ENCODE peak calls at places on chromosomes 1 and 21, in nine cellular contexts. One of them, this sample, is unnamed.

GRCh38 chr1:32474954-32475353 is 10.1 kb downstream of the ZBTB8B start:
- DNase-seq in dorsolateral prefrontal cortex: no peak
- DNase-seq in fibroblast of villous mesenchyme: no peak
- DNase-seq in fibroblast of the aortic adventitia: no peak
- DNase-seq in endothelial cell: no peak
- DNase-seq in GM12865: no peak
- DNase-seq in OCI-LY7: no peak
- DNase-seq in astrocyte of the spinal cord: no peak
- DNase-seq in GM10248: no peak
- DNase-seq in this sample: no peak

GRCh38 chr1:49346767-49347349 is 570.2 kb upstream of the BEND5 start:
- DNase-seq in endothelial cell: no peak
- DNase-seq in fibroblast of villous mesenchyme: no peak
- DNase-seq in dorsolateral prefrontal cortex: no peak
- DNase-seq in OCI-LY7: no peak
- DNase-seq in GM10248: no peak
- DNase-seq in astrocyte of the spinal cord: no peak
- DNase-seq in GM12865: no peak
- DNase-seq in fibroblast of the aortic adventitia: no peak
- DNase-seq in this sample: no peak

GRCh38 chr1:39332828-39333227 is 128.3 kb downstream of the MACF1 start:
- DNase-seq in endothelial cell: no peak
- DNase-seq in OCI-LY7: no peak
- DNase-seq in dorsolateral prefrontal cortex: no peak
- DNase-seq in GM12865: no peak
- DNase-seq in fibroblast of villous mesenchyme: no peak
- DNase-seq in GM10248: no peak
- DNase-seq in astrocyte of the spinal cord: no peak
- DNase-seq in fibroblast of the aortic adventitia: no peak
- DNase-seq in this sample: no peak

GRCh38 chr1:38119000-38119399 is 72.4 kb upstream of the POU3F1 start:
- DNase-seq in astrocyte of the spinal cord: no peak
- DNase-seq in fibroblast of villous mesenchyme: no peak
- DNase-seq in dorsolateral prefrontal cortex: no peak
- DNase-seq in OCI-LY7: no peak
- DNase-seq in GM10248: no peak
- DNase-seq in endothelial cell: no peak
- DNase-seq in GM12865: no peak
- DNase-seq in fibroblast of the aortic adventitia: no peak
- DNase-seq in this sample: peak

GRCh38 chr1:27569088-27569459 is 34.9 kb downstream of the AHDC1 start:
- DNase-seq in fibroblast of the aortic adventitia: no peak
- DNase-seq in GM12865: no peak
- DNase-seq in astrocyte of the spinal cord: no peak
- DNase-seq in endothelial cell: no peak
- DNase-seq in dorsolateral prefrontal cortex: no peak
- DNase-seq in fibroblast of villous mesenchyme: no peak
- DNase-seq in GM10248: no peak
- DNase-seq in OCI-LY7: no peak
- DNase-seq in this sample: no peak

GRCh38 chr21:32687946-32688345 is 39.9 kb downstream of the SYNJ1 start:
- DNase-seq in astrocyte of the spinal cord: no peak
- DNase-seq in dorsolateral prefrontal cortex: no peak
- DNase-seq in fibroblast of villous mesenchyme: no peak
- DNase-seq in fibroblast of the aortic adventitia: no peak
- DNase-seq in endothelial cell: no peak
- DNase-seq in OCI-LY7: peak
- DNase-seq in GM12865: peak
- DNase-seq in GM10248: no peak
- DNase-seq in this sample: no peak

GRCh38 chr21:21213297-21213696 is 215.1 kb downstream of the NCAM2 start:
- DNase-seq in GM10248: no peak
- DNase-seq in fibroblast of villous mesenchyme: no peak
- DNase-seq in fibroblast of the aortic adventitia: peak
- DNase-seq in GM12865: no peak
- DNase-seq in OCI-LY7: no peak
- DNase-seq in endothelial cell: no peak
- DNase-seq in dorsolateral prefrontal cortex: no peak
- DNase-seq in astrocyte of the spinal cord: no peak
- DNase-seq in this sample: no peak

GRCh38 chr1:218254296-218254918 is 30.7 kb upstream of the RRP15 start:
- DNase-seq in GM12865: no peak
- DNase-seq in GM10248: no peak
- DNase-seq in fibroblast of villous mesenchyme: no peak
- DNase-seq in OCI-LY7: no peak
- DNase-seq in astrocyte of the spinal cord: no peak
- DNase-seq in fibroblast of the aortic adventitia: no peak
- DNase-seq in endothelial cell: no peak
- DNase-seq in dorsolateral prefrontal cortex: no peak
- DNase-seq in this sample: no peak

DNA sequence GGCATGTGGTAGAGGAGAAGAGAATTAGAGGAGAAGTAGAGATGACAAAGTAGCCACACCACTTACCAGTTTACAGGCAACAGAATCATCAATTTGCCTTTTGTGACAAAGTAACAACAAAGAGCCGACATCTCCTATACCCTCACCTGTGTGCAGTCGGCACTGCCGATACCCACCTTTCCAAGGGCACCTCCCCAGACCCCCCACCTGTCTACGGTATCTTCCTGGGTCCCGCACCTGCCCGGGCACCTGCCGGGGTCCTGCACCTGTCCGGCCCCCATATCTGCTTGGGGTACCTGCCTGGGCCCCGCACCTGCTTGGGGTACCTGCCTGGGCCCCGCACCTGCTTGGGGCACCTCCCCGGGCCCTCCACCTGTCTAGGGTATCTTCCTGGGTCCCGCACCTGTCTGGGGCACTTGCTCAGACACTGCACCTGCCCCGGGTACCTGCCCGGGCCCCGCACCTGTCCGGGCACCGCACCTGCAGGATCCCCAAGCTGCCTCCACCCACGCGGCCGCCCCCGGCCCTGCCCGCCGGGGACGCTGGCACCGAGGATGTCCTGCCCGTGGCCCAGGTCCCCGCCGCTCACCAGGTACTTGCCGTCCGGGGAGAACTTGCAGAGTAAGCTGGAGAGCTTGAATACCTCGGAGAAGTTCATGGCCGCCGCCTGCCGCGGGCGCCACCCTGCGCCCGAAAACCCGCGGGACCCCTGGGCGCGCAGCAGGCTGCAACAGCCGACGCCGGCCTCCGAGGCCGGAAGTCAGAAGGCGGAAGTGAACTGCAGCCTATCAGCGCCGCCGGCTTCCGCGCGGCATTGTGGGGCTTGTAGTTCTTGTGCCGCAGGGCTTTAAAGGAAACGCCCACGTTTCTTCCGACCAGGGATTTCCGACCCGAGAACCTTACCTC is at the start of gene WRAP73:
- DNase-seq in OCI-LY7: peak
- DNase-seq in dorsolateral prefrontal cortex: peak
- DNase-seq in fibroblast of the aortic adventitia: peak
- DNase-seq in fibroblast of villous mesenchyme: peak
- DNase-seq in endothelial cell: peak
- DNase-seq in GM12865: peak
- DNase-seq in GM10248: peak
- DNase-seq in astrocyte of the spinal cord: peak
- DNase-seq in this sample: peak
- TF ChIP-seq CTCF in OCI-LY7: peak
- TF ChIP-seq CTCF in dorsolateral prefrontal cortex: peak
- TF ChIP-seq CTCF in fibroblast of the aortic adventitia: peak
- TF ChIP-seq CTCF in fibroblast of villous mesenchyme: peak
- TF ChIP-seq CTCF in endothelial cell: no peak
- TF ChIP-seq CTCF in GM12865: peak
- TF ChIP-seq CTCF in GM10248: no peak
- TF ChIP-seq CTCF in astrocyte of the spinal cord: no peak
- TF ChIP-seq CTCF in this sample: peak

GRCh38 chr1:7264101-7264500 is 478.8 kb downstream of the CAMTA1 start:
- DNase-seq in endothelial cell: no peak
- DNase-seq in fibroblast of villous mesenchyme: no peak
- DNase-seq in dorsolateral prefrontal cortex: no peak
- DNase-seq in GM10248: no peak
- DNase-seq in astrocyte of the spinal cord: no peak
- DNase-seq in OCI-LY7: no peak
- DNase-seq in fibroblast of the aortic adventitia: no peak
- DNase-seq in GM12865: no peak
- DNase-seq in this sample: no peak

GRCh38 chr1:7266561-7266960 is 481.3 kb downstream of the CAMTA1 start:
- DNase-seq in GM10248: no peak
- DNase-seq in astrocyte of the spinal cord: no peak
- DNase-seq in fibroblast of the aortic adventitia: no peak
- DNase-seq in endothelial cell: no peak
- DNase-seq in OCI-LY7: no peak
- DNase-seq in fibroblast of villous mesenchyme: no peak
- DNase-seq in dorsolateral prefrontal cortex: no peak
- DNase-seq in GM12865: no peak
- DNase-seq in this sample: no peak

GRCh38 chr1:7267493-7267892 is 482.2 kb downstream of the CAMTA1 start:
- DNase-seq in fibroblast of villous mesenchyme: peak
- DNase-seq in GM12865: no peak
- DNase-seq in GM10248: no peak
- DNase-seq in astrocyte of the spinal cord: peak
- DNase-seq in dorsolateral prefrontal cortex: peak
- DNase-seq in OCI-LY7: no peak
- DNase-seq in endothelial cell: no peak
- DNase-seq in fibroblast of the aortic adventitia: peak
- DNase-seq in this sample: no peak

GRCh38 chr1:7268983-7269382 is 483.7 kb downstream of the CAMTA1 start:
- DNase-seq in OCI-LY7: no peak
- DNase-seq in GM10248: no peak
- DNase-seq in GM12865: no peak
- DNase-seq in fibroblast of villous mesenchyme: no peak
- DNase-seq in astrocyte of the spinal cord: no peak
- DNase-seq in endothelial cell: no peak
- DNase-seq in dorsolateral prefrontal cortex: no peak
- DNase-seq in fibroblast of the aortic adventitia: no peak
- DNase-seq in this sample: no peak

GRCh38 chr1:7265771-7266371 is 480.6 kb downstream of the CAMTA1 start:
- DNase-seq in fibroblast of the aortic adventitia: peak
- DNase-seq in GM10248: no peak
- DNase-seq in fibroblast of villous mesenchyme: peak
- DNase-seq in astrocyte of the spinal cord: peak
- DNase-seq in OCI-LY7: no peak
- DNase-seq in dorsolateral prefrontal cortex: no peak
- DNase-seq in GM12865: peak
- DNase-seq in endothelial cell: no peak
- DNase-seq in this sample: no peak
- TF ChIP-seq CTCF in fibroblast of the aortic adventitia: no peak
- TF ChIP-seq CTCF in GM10248: no peak
- TF ChIP-seq CTCF in fibroblast of villous mesenchyme: no peak
- TF ChIP-seq CTCF in astrocyte of the spinal cord: no peak
- TF ChIP-seq CTCF in OCI-LY7: no peak
- TF ChIP-seq CTCF in dorsolateral prefrontal cortex: no peak
- TF ChIP-seq CTCF in GM12865: no peak
- TF ChIP-seq CTCF in endothelial cell: no peak
- TF ChIP-seq CTCF in this sample: no peak

GRCh38 chr21:45027241-45028196 is 46.9 kb upstream of the ADARB1 start:
- DNase-seq in fibroblast of the aortic adventitia: no peak
- DNase-seq in endothelial cell: no peak
- DNase-seq in dorsolateral prefrontal cortex: no peak
- DNase-seq in OCI-LY7: no peak
- DNase-seq in GM12865: no peak
- DNase-seq in astrocyte of the spinal cord: no peak
- DNase-seq in GM10248: no peak
- DNase-seq in fibroblast of villous mesenchyme: no peak
- DNase-seq in this sample: peak

GRCh38 chr21:45029298-45029967 is 44.9 kb upstream of the ADARB1 start:
- DNase-seq in fibroblast of the aortic adventitia: peak
- DNase-seq in fibroblast of villous mesenchyme: peak
- DNase-seq in dorsolateral prefrontal cortex: no peak
- DNase-seq in astrocyte of the spinal cord: peak
- DNase-seq in GM12865: no peak
- DNase-seq in OCI-LY7: no peak
- DNase-seq in endothelial cell: no peak
- DNase-seq in GM10248: no peak
- DNase-seq in this sample: peak

GRCh38 chr21:45029968-45030636 is 44.3 kb upstream of the ADARB1 start:
- DNase-seq in OCI-LY7: no peak
- DNase-seq in dorsolateral prefrontal cortex: no peak
- DNase-seq in fibroblast of villous mesenchyme: no peak
- DNase-seq in fibroblast of the aortic adventitia: no peak
- DNase-seq in GM12865: no peak
- DNase-seq in astrocyte of the spinal cord: no peak
- DNase-seq in endothelial cell: no peak
- DNase-seq in GM10248: no peak
- DNase-seq in this sample: peak

GRCh38 chr21:45026066-45026745 is 48.2 kb upstream of the ADARB1 start:
- DNase-seq in endothelial cell: no peak
- DNase-seq in GM12865: no peak
- DNase-seq in astrocyte of the spinal cord: no peak
- DNase-seq in OCI-LY7: no peak
- DNase-seq in fibroblast of villous mesenchyme: no peak
- DNase-seq in fibroblast of the aortic adventitia: no peak
- DNase-seq in GM10248: no peak
- DNase-seq in dorsolateral prefrontal cortex: no peak
- DNase-seq in this sample: peak

DNA sequence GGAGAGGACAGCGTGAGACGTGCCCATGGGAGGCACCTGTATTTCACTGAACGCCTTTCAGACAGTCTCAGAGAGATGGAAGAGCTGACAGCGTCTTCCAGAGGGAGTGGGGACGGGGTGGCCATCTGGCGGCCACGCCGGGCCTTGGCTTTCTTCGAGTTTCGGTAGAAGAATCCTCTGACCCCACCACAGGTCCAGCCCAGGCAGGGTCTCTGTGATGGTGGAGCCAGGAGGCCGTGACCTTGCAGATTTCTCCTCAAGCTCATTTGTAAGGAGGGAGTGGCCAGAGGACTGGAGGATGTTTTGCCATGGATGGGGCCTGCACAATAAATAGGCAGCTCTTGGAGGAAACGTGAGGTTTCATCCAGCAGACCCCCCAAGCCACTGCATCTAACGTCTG is 47.5 kb upstream of the ADARB1 start:
- DNase-seq in fibroblast of villous mesenchyme: no peak
- DNase-seq in endothelial cell: no peak
- DNase-seq in OCI-LY7: no peak
- DNase-seq in fibroblast of the aortic adventitia: no peak
- DNase-seq in GM12865: no peak
- DNase-seq in astrocyte of the spinal cord: no peak
- DNase-seq in dorsolateral prefrontal cortex: no peak
- DNase-seq in GM10248: no peak
- DNase-seq in this sample: no peak
- TF ChIP-seq CTCF in fibroblast of villous mesenchyme: no peak
- TF ChIP-seq CTCF in endothelial cell: no peak
- TF ChIP-seq CTCF in OCI-LY7: no peak
- TF ChIP-seq CTCF in fibroblast of the aortic adventitia: no peak
- TF ChIP-seq CTCF in GM12865: no peak
- TF ChIP-seq CTCF in astrocyte of the spinal cord: no peak
- TF ChIP-seq CTCF in dorsolateral prefrontal cortex: no peak
- TF ChIP-seq CTCF in GM10248: no peak
- TF ChIP-seq CTCF in this sample: no peak

GRCh38 chr1:109691762-109692161 is 4.1 kb downstream of the GSTM1 start:
- DNase-seq in fibroblast of the aortic adventitia: no peak
- DNase-seq in OCI-LY7: no peak
- DNase-seq in GM12865: no peak
- DNase-seq in endothelial cell: no peak
- DNase-seq in fibroblast of villous mesenchyme: peak
- DNase-seq in astrocyte of the spinal cord: no peak
- DNase-seq in dorsolateral prefrontal cortex: no peak
- DNase-seq in GM10248: no peak
- DNase-seq in this sample: no peak

GRCh38 chr1:109689844-109690405 is 2.3 kb downstream of the GSTM1 start:
- DNase-seq in dorsolateral prefrontal cortex: no peak
- DNase-seq in OCI-LY7: no peak
- DNase-seq in endothelial cell: no peak
- DNase-seq in fibroblast of the aortic adventitia: no peak
- DNase-seq in astrocyte of the spinal cord: no peak
- DNase-seq in GM12865: no peak
- DNase-seq in GM10248: no peak
- DNase-seq in fibroblast of villous mesenchyme: no peak
- DNase-seq in this sample: no peak

GRCh38 chr1:109687641-109688499 is at the start of gene GSTM1:
- DNase-seq in OCI-LY7: no peak
- DNase-seq in fibroblast of villous mesenchyme: peak
- DNase-seq in GM12865: no peak
- DNase-seq in GM10248: peak
- DNase-seq in astrocyte of the spinal cord: peak
- DNase-seq in fibroblast of the aortic adventitia: no peak
- DNase-seq in endothelial cell: no peak
- DNase-seq in dorsolateral prefrontal cortex: no peak
- DNase-seq in this sample: no peak
- TF ChIP-seq CTCF in OCI-LY7: no peak
- TF ChIP-seq CTCF in fibroblast of villous mesenchyme: peak
- TF ChIP-seq CTCF in GM12865: no peak
- TF ChIP-seq CTCF in GM10248: no peak
- TF ChIP-seq CTCF in astrocyte of the spinal cord: peak
- TF ChIP-seq CTCF in fibroblast of the aortic adventitia: no peak
- TF ChIP-seq CTCF in endothelial cell: no peak
- TF ChIP-seq CTCF in dorsolateral prefrontal cortex: peak
- TF ChIP-seq CTCF in this sample: peak

This sample was measured in chondrocyte.